ENCODE peak calls at places on chromosomes 2 and 18, in nine cellular contexts. R, I, X, N, T, K, V, Y and U are unnamed samples.
A peak's percentile ranks its signal among the peaks of the same experiment; 100 is the strongest.

GRCh38 chr2:231807020-231807419 is 20.8 kb downstream of the COPS7B start:
- DNase-seq in R (no peak), I (no peak), X (no peak), N (no peak), T (no peak), K (no peak), V (no peak), Y (no peak), U (no peak)

GRCh38 chr18:49944681-49945080 is 131.3 kb upstream of the ACAA2 start:
- DNase-seq in R (no peak), I (no peak), X (no peak), N (peak; percentile 3), T (no peak), K (peak; percentile 40), V (no peak), Y (peak; percentile 1), U (no peak)

GRCh38 chr2:239193925-239194687 is 206.7 kb downstream of the HDAC4 start:
- DNase-seq in R (no peak), I (no peak), X (no peak), N (no peak), T (peak; percentile 76), K (peak; percentile 34), V (no peak), Y (no peak), U (no peak)

GRCh38 chr18:61581578-61582204 is 248.5 kb downstream of the CDH20 start:
- DNase-seq in R (peak; percentile 36), I (peak; percentile 73), X (peak; percentile 79), N (peak; percentile 69), T (peak; percentile 46), K (peak; percentile 93), V (peak; percentile 79), Y (peak; percentile 55), U (peak; percentile 84)

GRCh38 chr2:199830531-199830930 is 20.5 kb downstream of the FTCDNL1 start:
- DNase-seq in R (no peak), I (no peak), X (no peak), N (no peak), T (no peak), K (no peak), V (no peak), Y (no peak), U (no peak)

GRCh38 chr2:239187464-239188253 is 213.2 kb downstream of the HDAC4 start:
- DNase-seq in R (no peak), I (no peak), X (no peak), N (no peak), T (no peak), K (peak; percentile 15), V (peak; percentile 7), Y (no peak), U (no peak)

GRCh38 chr2:233080836-233081229 is 20.7 kb downstream of the INPP5D start:
- DNase-seq in R (no peak), I (no peak), X (peak; percentile 45), N (no peak), T (no peak), K (no peak), V (no peak), Y (no peak), U (no peak)

GRCh38 chr2:160061533-160062282 is 707 bp downstream of the PLA2R1 start:
- DNase-seq in R (no peak), I (no peak), X (no peak), N (peak; percentile 10), T (no peak), K (no peak), V (no peak), Y (no peak), U (no peak)

GRCh38 chr2:128940378-128940777 is 621.7 kb upstream of the HS6ST1 start:
- DNase-seq in R (no peak), I (no peak), X (no peak), N (no peak), T (no peak), K (no peak), V (no peak), Y (no peak), U (no peak)

GRCh38 chr18:13530879-13531387 is 195.4 kb downstream of the FAM210A start:
- DNase-seq in R (no peak), I (peak; percentile 74), X (peak; percentile 72), N (peak; percentile 46), T (peak; percentile 56), K (peak; percentile 61), V (no peak), Y (peak; percentile 31), U (peak; percentile 56)

GRCh38 chr2:224004105-224004715 is 34.9 kb downstream of the SERPINE2 start:
- DNase-seq in R (no peak), I (no peak), X (no peak), N (peak; percentile 31), T (no peak), K (no peak), V (no peak), Y (peak; percentile 24), U (no peak)

GRCh38 chr2:119732451-119733164 is 27.1 kb upstream of the PTPN4 start:
- DNase-seq in R (no peak), I (no peak), X (peak; percentile 23), N (no peak), T (no peak), K (no peak), V (no peak), Y (no peak), U (no peak)

GRCh38 chr18:3666526-3667254 is 216.7 kb downstream of the TGIF1 start:
- DNase-seq in R (no peak), I (no peak), X (no peak), N (no peak), T (no peak), K (no peak), V (no peak), Y (no peak), U (no peak)
- TF ChIP-seq CTCF in R (peak; percentile 45), I (no peak), X (no peak), N (no peak), T (peak; percentile 5), K (no peak), V (no peak), Y (no peak), U (no peak)

GRCh38 chr2:85659324-85659981 is 8.5 kb downstream of the SFTPB start:
- DNase-seq in R (no peak), I (no peak), X (no peak), N (no peak), T (no peak), K (no peak), V (no peak), Y (no peak), U (no peak)

GRCh38 chr2:85653996-85654395 is 14.0 kb downstream of the SFTPB start:
- DNase-seq in R (no peak), I (no peak), X (no peak), N (no peak), T (no peak), K (no peak), V (no peak), Y (no peak), U (no peak)

GRCh38 chr2:85660725-85661124 is 7.3 kb downstream of the SFTPB start:
- DNase-seq in R (no peak), I (no peak), X (no peak), N (no peak), T (no peak), K (no peak), V (no peak), Y (no peak), U (no peak)

GRCh38 chr2:85655961-85656403 is 12.0 kb downstream of the SFTPB start:
- DNase-seq in R (peak; percentile 86), I (no peak), X (no peak), N (no peak), T (no peak), K (no peak), V (no peak), Y (no peak), U (no peak)

GRCh38 chr2:85656468-85656867 is 11.5 kb downstream of the SFTPB start:
- DNase-seq in R (no peak), I (no peak), X (no peak), N (no peak), T (no peak), K (no peak), V (no peak), Y (no peak), U (no peak)
- TF ChIP-seq CTCF in R (no peak), I (no peak), X (no peak), N (no peak), T (no peak), K (no peak), V (no peak), Y (no peak), U (no peak)

GRCh38 chr2:207692206-207693065 is 19.0 kb upstream of the CCNYL1 start:
- DNase-seq in R (no peak), I (peak; percentile 40), X (peak; percentile 77), N (peak; percentile 32), T (peak; percentile 14), K (peak; percentile 69), V (no peak), Y (peak; percentile 14), U (peak; percentile 59)
- TF ChIP-seq CTCF in R (peak; percentile 72), I (peak; percentile 25), X (peak; percentile 61), N (peak; percentile 37), T (peak; percentile 42), K (peak; percentile 85), V (no peak), Y (peak; percentile 25), U (no peak)

GRCh38 chr2:5719629-5720334 is 27.6 kb downstream of the SOX11 start:
- DNase-seq in R (no peak), I (no peak), X (no peak), N (no peak), T (no peak), K (no peak), V (no peak), Y (no peak), U (no peak)

GRCh38 chr2:5722236-5722635 is 30.1 kb downstream of the SOX11 start:
- DNase-seq in R (no peak), I (no peak), X (no peak), N (no peak), T (no peak), K (no peak), V (no peak), Y (no peak), U (no peak)

GRCh38 chr2:5723791-5724735 is 31.9 kb downstream of the SOX11 start:
- DNase-seq in R (no peak), I (no peak), X (no peak), N (no peak), T (no peak), K (no peak), V (no peak), Y (peak; percentile 48), U (no peak)

GRCh38 chr2:5725072-5725471 is 32.9 kb downstream of the SOX11 start:
- DNase-seq in R (no peak), I (no peak), X (no peak), N (no peak), T (no peak), K (no peak), V (no peak), Y (no peak), U (no peak)

DNA sequence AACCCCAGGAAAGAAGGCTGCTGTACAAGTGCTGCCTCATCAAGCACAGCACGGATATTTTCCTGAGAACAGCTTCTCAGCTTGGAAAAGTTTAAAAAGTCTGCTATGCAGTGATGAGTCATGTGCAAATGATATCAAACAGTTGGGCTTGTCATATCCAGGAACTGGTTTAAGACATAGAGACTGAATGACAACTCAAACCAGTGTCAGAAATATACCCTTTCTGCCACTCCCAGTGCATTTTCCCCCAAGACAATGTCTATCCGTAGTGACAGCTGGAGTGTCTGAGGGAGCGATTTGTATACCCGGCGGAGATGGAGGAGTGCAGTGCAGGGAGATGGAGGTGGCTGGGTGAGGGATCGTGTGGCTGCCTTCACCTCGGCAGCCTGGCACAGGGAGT is 28.2 kb downstream of the SOX11 start:
- DNase-seq in R (no peak), I (no peak), X (no peak), N (no peak), T (no peak), K (no peak), V (no peak), Y (peak; percentile 76), U (no peak)
- TF ChIP-seq CTCF in R (no peak), I (no peak), X (no peak), N (no peak), T (no peak), K (no peak), V (no peak), Y (no peak), U (no peak)